ENCODE peak calls at places on chromosome X, in ten cellular contexts. R is transverse colon, A is upper lobe of left lung, W is heart left ventricle, E is HCT116, O is esophagus muscularis mucosa, T is A549, H is sigmoid colon, B is ovary, X is K562. Z is an unnamed sample.

GRCh38 chrX:26747877-26748276 is 531.9 kb downstream of the MAGEB5 start:
- DNase-seq in R (no peak), A (no peak), W (no peak), E (no peak), O (no peak), T (no peak), H (no peak), B (no peak), X (no peak), Z (no peak)

GRCh38 chrX:3820170-3820569 is 106.7 kb upstream of the PRKX start:
- DNase-seq in R (no peak), A (no peak), W (no peak), E (no peak), O (no peak), T (no peak), H (no peak), B (no peak), X (no peak), Z (no peak)

GRCh38 chrX:141320801-141321200 is 78.5 kb upstream of the SPANXC start:
- DNase-seq in R (no peak), A (no peak), W (no peak), E (no peak), O (no peak), T (no peak), H (no peak), B (no peak), X (no peak), Z (no peak)

GRCh38 chrX:154013614-154014360 is 5.9 kb downstream of the IRAK1 start:
- DNase-seq in R (no peak), A (no peak), W (no peak), E (no peak), O (no peak), T (peak; percentile 42), H (no peak), B (no peak), X (peak; percentile 66), Z (no peak)

GRCh38 chrX:98067611-98068010 is 1183.9 kb downstream of the RPA4 start:
- DNase-seq in R (no peak), A (no peak), W (no peak), E (no peak), O (no peak), T (no peak), H (no peak), B (no peak), X (no peak), Z (no peak)

GRCh38 chrX:155028749-155029360 is 2.2 kb downstream of the FUNDC2 start:
- DNase-seq in R (no peak), A (no peak), W (no peak), E (no peak), O (no peak), T (peak; percentile 17), H (no peak), B (no peak), X (peak; percentile 48), Z (no peak)

GRCh38 chrX:15349046-15349445 is 13.7 kb upstream of the PIGA start:
- DNase-seq in R (peak; percentile 13), A (peak; percentile 53), W (peak; percentile 18), E (peak; percentile 39), O (no peak), T (peak; percentile 72), H (no peak), B (peak; percentile 31), X (peak; percentile 69), Z (no peak)

GRCh38 chrX:45479835-45480422 is 279.3 kb upstream of the DIPK2B start:
- DNase-seq in R (no peak), A (no peak), W (no peak), E (peak; percentile 85), O (no peak), T (peak; percentile 96), H (no peak), B (no peak), X (no peak), Z (no peak)

GRCh38 chrX:9647475-9647874 is 118.2 kb downstream of the GPR143 start:
- DNase-seq in R (no peak), A (no peak), W (no peak), E (no peak), O (no peak), T (no peak), H (no peak), B (peak; percentile 33), X (no peak), Z (no peak)

GRCh38 chrX:15674514-15674898 is 9.9 kb upstream of the CLTRN start:
- DNase-seq in R (peak; percentile 97), A (peak; percentile 98), W (peak; percentile 90), E (peak; percentile 87), O (peak; percentile 96), T (peak; percentile 97), H (peak; percentile 99), B (peak; percentile 98), X (peak; percentile 96), Z (peak; percentile 98)

GRCh38 chrX:66046612-66047235 is 6.8 kb upstream of the VSIG4 start:
- DNase-seq in R (no peak), A (no peak), W (no peak), E (no peak), O (no peak), T (no peak), H (no peak), B (no peak), X (peak; percentile 54), Z (no peak)

GRCh38 chrX:40205471-40205870 is 107.7 kb upstream of the BCOR start:
- DNase-seq in R (no peak), A (no peak), W (no peak), E (no peak), O (no peak), T (no peak), H (no peak), B (no peak), X (no peak), Z (no peak)

GRCh38 chrX:40213092-40213491 is 115.3 kb upstream of the BCOR start:
- DNase-seq in R (no peak), A (no peak), W (no peak), E (no peak), O (no peak), T (no peak), H (no peak), B (no peak), X (no peak), Z (no peak)

GRCh38 chrX:40207626-40208025 is 109.9 kb upstream of the BCOR start:
- DNase-seq in R (no peak), A (no peak), W (no peak), E (no peak), O (no peak), T (no peak), H (no peak), B (no peak), X (peak; percentile 44), Z (no peak)

GRCh38 chrX:40209951-40210617 is 112.3 kb upstream of the BCOR start:
- DNase-seq in R (no peak), A (no peak), W (no peak), E (no peak), O (no peak), T (no peak), H (no peak), B (no peak), X (no peak), Z (no peak)
- H3K4me1 ChIP-seq in R (no peaks in the 10 kb centered on the region), A (no peaks in the 10 kb centered on the region), W (no peaks in the 10 kb centered on the region), E (peaks cover 5% of the 10 kb centered on the region), O (no peaks in the 10 kb centered on the region), T (no peaks in the 10 kb centered on the region), H (no peaks in the 10 kb centered on the region), B (no peaks in the 10 kb centered on the region), X (peaks cover 2% of the 10 kb centered on the region), Z (no peaks in the 10 kb centered on the region)

GRCh38 chrX:53093748-53094583 is at the start of gene KANTR:
- DNase-seq in R (peak; percentile 90), A (peak; percentile 88), W (peak; percentile 87), E (peak; percentile 90), O (peak; percentile 95), T (peak; percentile 96), H (peak; percentile 95), B (peak; percentile 85), X (peak; percentile 90), Z (peak; percentile 87)
- TF ChIP-seq POLR2A in R (peak; percentile 77), A (peak; percentile 50), W (peak; percentile 75), E (no peak), O (peak; percentile 19), T (peak; percentile 28), H (peak; percentile 61), B (peak; percentile 63), X (peak; percentile 54), Z (peak; percentile 58)

GRCh38 chrX:44202596-44202995 is 140.9 kb downstream of the EFHC2 start:
- DNase-seq in R (no peak), A (no peak), W (no peak), E (no peak), O (no peak), T (no peak), H (no peak), B (no peak), X (no peak), Z (no peak)

DNA sequence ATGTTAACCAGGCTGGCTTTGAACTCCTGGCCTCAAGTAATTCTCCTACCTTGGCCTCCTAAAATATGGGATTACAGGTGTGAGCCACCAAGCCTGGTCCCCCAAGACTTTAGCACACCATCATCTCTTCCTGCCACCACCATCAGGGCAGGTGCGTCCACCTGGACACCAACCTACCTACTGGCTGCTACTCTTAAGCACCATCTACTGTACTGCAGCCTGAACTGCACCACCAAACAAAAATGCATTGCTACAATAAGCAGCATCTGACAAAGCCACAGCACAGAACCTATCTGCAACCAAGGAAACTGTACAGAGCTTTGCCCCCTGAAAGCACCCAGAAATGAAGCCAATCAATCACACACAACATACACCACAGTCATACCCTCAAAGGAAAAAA is 139.7 kb downstream of the EFHC2 start:
- DNase-seq in R (no peak), A (no peak), W (no peak), E (peak; percentile 12), O (no peak), T (no peak), H (no peak), B (no peak), X (no peak), Z (no peak)
- TF ChIP-seq CTCF in R (no peak), A (no peak), W (no peak), E (peak; percentile 45), O (no peak), T (no peak), H (no peak), B (no peak), X (peak; percentile 26), Z (no peak)

GRCh38 chrX:19748898-19749680 is 138.3 kb downstream of the SH3KBP1 start:
- DNase-seq in R (no peak), A (no peak), W (no peak), E (no peak), O (no peak), T (no peak), H (no peak), B (no peak), X (no peak), Z (no peak)

GRCh38 chrX:19750028-19750786 is 137.2 kb downstream of the SH3KBP1 start:
- DNase-seq in R (no peak), A (no peak), W (no peak), E (no peak), O (no peak), T (peak; percentile 7), H (no peak), B (no peak), X (no peak), Z (no peak)

GRCh38 chrX:19753368-19753767 is 134.0 kb downstream of the SH3KBP1 start:
- DNase-seq in R (no peak), A (no peak), W (no peak), E (no peak), O (no peak), T (no peak), H (no peak), B (no peak), X (no peak), Z (no peak)

GRCh38 chrX:19752043-19752442 is 135.4 kb downstream of the SH3KBP1 start:
- DNase-seq in R (no peak), A (no peak), W (no peak), E (no peak), O (no peak), T (no peak), H (no peak), B (no peak), X (no peak), Z (no peak)

GRCh38 chrX:19751068-19751467 is 136.3 kb downstream of the SH3KBP1 start:
- DNase-seq in R (no peak), A (no peak), W (no peak), E (no peak), O (no peak), T (no peak), H (no peak), B (no peak), X (no peak), Z (no peak)
- H3K4me1 ChIP-seq in R (no peaks in the 10 kb centered on the region), A (no peaks in the 10 kb centered on the region), W (peaks cover 3% of the 10 kb centered on the region), E (no peaks in the 10 kb centered on the region), O (no peaks in the 10 kb centered on the region), T (no peaks in the 10 kb centered on the region), H (no peaks in the 10 kb centered on the region), B (no peaks in the 10 kb centered on the region), X (no peaks in the 10 kb centered on the region), Z (no peaks in the 10 kb centered on the region)